ENCODE peak calls at places on chromosome X, in five cellular contexts. F is choroid plexus epithelial cell, D is HuH-7, W is GM20000, C is Ammon's horn. J is an unnamed sample.

GRCh38 chrX:22159071-22159470 is 113.6 kb upstream of the CBLL2 start:
- DNase-seq in F (peak; percentile 75), D (no peak), W (no peak), C (no peak), J (no peak)

GRCh38 chrX:23797371-23798128 is 14.6 kb downstream of the SAT1 start:
- DNase-seq in F (peak; percentile 16), D (no peak), W (no peak), C (no peak), J (no peak)

GRCh38 chrX:119455264-119455663 is 13.0 kb upstream of the SLC25A5 start:
- DNase-seq in F (peak; percentile 27), D (no peak), W (no peak), C (no peak), J (no peak)

GRCh38 chrX:38774249-38774648 is 27.0 kb upstream of the MID1IP1 start:
- DNase-seq in F (no peak), D (no peak), W (no peak), C (no peak), J (no peak)

GRCh38 chrX:38857736-38858432 is 56.6 kb downstream of the MID1IP1 start:
- DNase-seq in F (no peak), D (no peak), W (no peak), C (no peak), J (no peak)

GRCh38 chrX:37860731-37861130 is 13.4 kb upstream of the DYNLT3 start:
- DNase-seq in F (no peak), D (peak; percentile 13), W (no peak), C (no peak), J (no peak)

GRCh38 chrX:140040397-140040796 is 75.1 kb upstream of the CXorf66 start:
- DNase-seq in F (no peak), D (no peak), W (no peak), C (no peak), J (no peak)

GRCh38 chrX:118495061-118495921 is at the start of gene DOCK11:
- DNase-seq in F (peak; percentile 85), D (peak; percentile 64), W (peak; percentile 83), C (peak; percentile 82), J (peak; percentile 75)

GRCh38 chrX:155899366-155899765 is 18.2 kb downstream of the VAMP7 start:
- DNase-seq in F (no peak), D (no peak), W (no peak), C (no peak), J (no peak)

GRCh38 chrX:110442631-110443030 is 84.0 kb downstream of the RTL9 start:
- DNase-seq in F (peak; percentile 34), D (peak; percentile 58), W (peak; percentile 9), C (no peak), J (no peak)

GRCh38 chrX:43644124-43644701 is 11.9 kb upstream of the MAOA start:
- DNase-seq in F (peak; percentile 89), D (no peak), W (no peak), C (no peak), J (no peak)

GRCh38 chrX:45322382-45322781 is 121.7 kb upstream of the DIPK2B start:
- DNase-seq in F (peak; percentile 87), D (peak; percentile 3), W (no peak), C (peak; percentile 70), J (peak; percentile 45)

GRCh38 chrX:114500622-114501021 is 83.3 kb upstream of the HTR2C start:
- DNase-seq in F (no peak), D (no peak), W (no peak), C (no peak), J (no peak)

GRCh38 chrX:72351606-72352338 is 46.1 kb upstream of the CITED1 start:
- DNase-seq in F (no peak), D (no peak), W (no peak), C (no peak), J (no peak)

GRCh38 chrX:129037389-129037788 is 485.9 kb downstream of the SMARCA1 start:
- DNase-seq in F (no peak), D (no peak), W (no peak), C (no peak), J (no peak)

GRCh38 chrX:22063284-22063683 is 31.2 kb downstream of the PHEX start:
- DNase-seq in F (no peak), D (no peak), W (peak; percentile 42), C (no peak), J (no peak)

GRCh38 chrX:46628406-46629371 is 55.1 kb downstream of the CHST7 start:
- DNase-seq in F (peak; percentile 84), D (no peak), W (peak; percentile 35), C (peak; percentile 29), J (peak; percentile 25)

GRCh38 chrX:41473936-41474725 is 27.0 kb downstream of the NYX start:
- DNase-seq in F (no peak), D (no peak), W (no peak), C (no peak), J (no peak)

GRCh38 chrX:42149786-42150185 is 226.4 kb upstream of the CASK start:
- DNase-seq in F (peak; percentile 50), D (no peak), W (no peak), C (no peak), J (no peak)

GRCh38 chrX:143476751-143477150 is 40.5 kb downstream of the SPANXN3 start:
- DNase-seq in F (no peak), D (no peak), W (no peak), C (no peak), J (no peak)

GRCh38 chrX:20445109-20445508 is 178.4 kb upstream of the RPS6KA3 start:
- DNase-seq in F (no peak), D (no peak), W (no peak), C (no peak), J (no peak)

GRCh38 chrX:31397119-31397518 is 325.3 kb upstream of the FTHL17 start:
- DNase-seq in F (no peak), D (no peak), W (no peak), C (no peak), J (no peak)

GRCh38 chrX:21276736-21277433 is 97.3 kb upstream of the CNKSR2 start:
- DNase-seq in F (no peak), D (no peak), W (no peak), C (no peak), J (no peak)

GRCh38 chrX:6053126-6053625 is 175.5 kb downstream of the NLGN4X start:
- DNase-seq in F (no peak), D (no peak), W (no peak), C (peak; percentile 4), J (peak; percentile 5)

GRCh38 chrX:47523297-47523696 is 37.7 kb upstream of the ARAF start:
- DNase-seq in F (peak; percentile 71), D (peak; percentile 49), W (peak; percentile 77), C (peak; percentile 83), J (peak; percentile 68)

GRCh38 chrX:9995855-9996339 is 28.7 kb downstream of the CLDN34 start:
- DNase-seq in F (peak; percentile 83), D (peak; percentile 66), W (peak; percentile 74), C (peak; percentile 82), J (peak; percentile 69)

GRCh38 chrX:101399825-101400224 is 7.9 kb downstream of the GLA start:
- DNase-seq in F (no peak), D (no peak), W (no peak), C (no peak), J (no peak)